ENCODE peak calls at places on chromosome 14, in five cellular contexts. B, F, L, T and V are unnamed samples.

GRCh38 chr14:104975481-104976197 is 2.5 kb downstream of the AHNAK2 start:
- DNase-seq in B (no peak), T (peak; percentile 81), F (no peak), L (no peak), V (no peak)

GRCh38 chr14:81450100-81450531 is 50.0 kb upstream of the STON2 start:
- DNase-seq in F (no peak), B (no peak), T (peak; percentile 42), L (no peak), V (no peak)

GRCh38 chr14:49218436-49219092 is 367.6 kb downstream of the RPS29 start:
- DNase-seq in B (no peak), L (no peak), F (no peak), T (no peak), V (no peak)

GRCh38 chr14:79204591-79204990 is 1006.7 kb downstream of the DIO2 start:
- DNase-seq in T (no peak), L (no peak), F (no peak), B (no peak), V (no peak)

GRCh38 chr14:50270932-50271331 is 39.6 kb upstream of the SOS2 start:
- DNase-seq in L (no peak), T (no peak), B (no peak), F (no peak), V (no peak)

GRCh38 chr14:63686926-63687325 is 40.9 kb downstream of the SGPP1 start:
- DNase-seq in T (no peak), L (no peak), B (no peak), F (no peak), V (no peak)

GRCh38 chr14:48874701-48875100 is 711.5 kb downstream of the RPS29 start:
- DNase-seq in F (no peak), L (no peak), B (no peak), T (no peak), V (no peak)

GRCh38 chr14:46344327-46344937 is 307.1 kb downstream of the RPL10L start:
- DNase-seq in B (peak; percentile 44), F (no peak), L (peak; percentile 13), T (peak; percentile 1), V (no peak)

GRCh38 chr14:42378880-42379279 is 772.2 kb downstream of the LRFN5 start:
- DNase-seq in L (no peak), T (no peak), B (no peak), F (no peak), V (no peak)

GRCh38 chr14:100605230-100605629 is 18.0 kb upstream of the BEGAIN start:
- DNase-seq in T (peak; percentile 41), L (no peak), F (no peak), B (no peak), V (no peak)

GRCh38 chr14:32366995-32367394 is 37.9 kb downstream of the AKAP6 start:
- DNase-seq in L (no peak), T (no peak), F (no peak), B (no peak), V (peak; percentile 57)

GRCh38 chr14:102928412-102929348 is 6.2 kb downstream of the AMN start:
- DNase-seq in L (no peak), B (no peak), T (peak; percentile 98), F (peak; percentile 87), V (no peak)

GRCh38 chr14:73426877-73427276 is 31.5 kb downstream of the NUMB start:
- DNase-seq in F (no peak), L (no peak), B (no peak), T (no peak), V (peak; percentile 2)

GRCh38 chr14:32366256-32366655 is 37.2 kb downstream of the AKAP6 start:
- DNase-seq in B (no peak), L (no peak), T (no peak), F (no peak), V (peak; percentile 58)

GRCh38 chr14:94447986-94448808 is 4.4 kb downstream of the SERPINA11 start:
- DNase-seq in T (no peak), L (no peak), F (no peak), B (no peak), V (no peak)

GRCh38 chr14:104588066-104588857 is 8.7 kb downstream of the C14orf180 start:
- DNase-seq in L (no peak), F (no peak), T (no peak), B (no peak), V (no peak)

GRCh38 chr14:83714141-83714540 is 1815.8 kb upstream of the FLRT2 start:
- DNase-seq in B (no peak), L (no peak), T (no peak), F (no peak), V (no peak)

GRCh38 chr14:54662491-54663116 is 95.7 kb downstream of the SAMD4A start:
- DNase-seq in L (no peak), F (no peak), B (no peak), T (no peak), V (no peak)

GRCh38 chr14:96916751-96917150 is 119.6 kb downstream of the VRK1 start:
- DNase-seq in F (no peak), T (no peak), L (no peak), B (no peak), V (no peak)

GRCh38 chr14:96145116-96145864 is 59.3 kb upstream of the BDKRB2 start:
- DNase-seq in B (no peak), L (no peak), F (no peak), T (no peak), V (no peak)

GRCh38 chr14:104558231-104559042 is 21.1 kb upstream of the C14orf180 start:
- DNase-seq in B (no peak), L (no peak), T (peak; percentile 38), F (no peak), V (no peak)

GRCh38 chr14:104189629-104190335 is 51.4 kb downstream of the KIF26A start:
- DNase-seq in L (no peak), T (no peak), B (no peak), F (no peak), V (no peak)

GRCh38 chr14:72810201-72810600 is 83.7 kb downstream of the DPF3 start:
- DNase-seq in T (no peak), F (no peak), L (no peak), B (no peak), V (no peak)

GRCh38 chr14:51298895-51299294 is 58.8 kb downstream of the TMX1 start:
- DNase-seq in F (no peak), L (no peak), T (no peak), B (peak; percentile 51), V (no peak)

GRCh38 chr14:101628471-101628966 is 67.2 kb downstream of the DIO3 start:
- DNase-seq in B (peak; percentile 49), F (peak; percentile 89), T (peak; percentile 95), L (peak; percentile 0), V (peak; percentile 26)

GRCh38 chr14:101791919-101792572 is 30.5 kb downstream of the PPP2R5C start:
- DNase-seq in T (no peak), L (no peak), F (no peak), B (peak; percentile 71), V (peak; percentile 57)